ENCODE peak calls at places on chromosome 21, in six cellular contexts. L is A549, J is GM12878, P is K562, K is HepG2, C is upper lobe of left lung. E is an unnamed sample.

GRCh38 chr21:23633447-23633846 is 1973.8 kb downstream of the MRPL39 start:
- ATAC-seq in K (no peak), L (no peak), C (no peak), P (no peak), J (no peak), E (no peak)

GRCh38 chr21:16841917-16842316 is 670.9 kb upstream of the CXADR start:
- ATAC-seq in K (no peak), C (no peak), L (no peak), J (no peak), P (no peak), E (no peak)

GRCh38 chr21:36403713-36404112 is 18.5 kb downstream of the CHAF1B start:
- ATAC-seq in C (peak; percentile 57), L (no peak), K (no peak), P (peak; percentile 26), J (no peak), E (no peak)

GRCh38 chr21:36960676-36961284 is 5.7 kb downstream of the HLCS start:
- ATAC-seq in C (no peak), P (no peak), K (no peak), J (no peak), L (no peak), E (no peak)

GRCh38 chr21:23801292-23801691 is 1806.0 kb downstream of the MRPL39 start:
- ATAC-seq in C (no peak), L (no peak), P (peak; percentile 48), K (no peak), J (no peak), E (no peak)

GRCh38 chr21:41899431-41900202 is 20.5 kb upstream of the PRDM15 start:
- ATAC-seq in L (no peak), K (no peak), P (no peak), J (peak; percentile 52), C (no peak), E (no peak)

GRCh38 chr21:42021751-42022430 is 11.7 kb upstream of the ZBTB21 start:
- ATAC-seq in C (no peak), J (no peak), P (no peak), K (peak; percentile 21), L (no peak), E (peak; percentile 31)

GRCh38 chr21:21101911-21102310 is 103.7 kb downstream of the NCAM2 start:
- ATAC-seq in K (peak; percentile 54), L (no peak), P (peak; percentile 93), C (peak; percentile 26), J (no peak), E (no peak)

GRCh38 chr21:25179116-25179515 is 428.2 kb downstream of the MRPL39 start:
- ATAC-seq in P (no peak), J (no peak), L (no peak), K (no peak), C (no peak), E (no peak)

GRCh38 chr21:28272272-28272992 is 720.2 kb downstream of the LTN1 start:
- ATAC-seq in C (no peak), J (no peak), P (no peak), L (no peak), K (no peak), E (no peak)

GRCh38 chr21:28233536-28234220 is 759.0 kb downstream of the LTN1 start:
- ATAC-seq in P (no peak), J (no peak), K (no peak), L (no peak), C (no peak), E (no peak)

GRCh38 chr21:46598563-46599250 is 6.2 kb downstream of the S100B start:
- ATAC-seq in K (peak; percentile 13), L (no peak), P (no peak), J (no peak), C (no peak), E (peak; percentile 29)

GRCh38 chr21:43983860-43984420 is 28.2 kb upstream of the TRAPPC10 start:
- ATAC-seq in P (no peak), K (no peak), C (no peak), L (no peak), J (no peak), E (no peak)

GRCh38 chr21:22575165-22575584 is 1577.0 kb downstream of the NCAM2 start:
- ATAC-seq in K (no peak), J (no peak), P (peak; percentile 57), L (no peak), C (no peak), E (no peak)

GRCh38 chr21:16742116-16742515 is 770.7 kb upstream of the CXADR start:
- ATAC-seq in P (no peak), L (no peak), K (no peak), C (peak; percentile 80), J (no peak), E (peak; percentile 84)

GRCh38 chr21:14453964-14454641 is 71.2 kb upstream of the HSPA13 start:
- ATAC-seq in L (no peak), J (peak; percentile 28), K (no peak), C (no peak), P (peak; percentile 69), E (no peak)

GRCh38 chr21:45004481-45005263 is 64.8 kb downstream of the SLX9 start:
- ATAC-seq in L (no peak), P (peak; percentile 48), C (no peak), K (no peak), J (no peak), E (no peak)

GRCh38 chr21:27298465-27298864 is 331.6 kb upstream of the ADAMTS5 start:
- ATAC-seq in L (no peak), J (no peak), C (peak; percentile 52), K (no peak), P (no peak), E (peak; percentile 75)

GRCh38 chr21:45001134-45002095 is 61.6 kb downstream of the SLX9 start:
- ATAC-seq in K (no peak), L (peak; percentile 78), J (no peak), C (no peak), P (no peak), E (peak; percentile 81)

GRCh38 chr21:44994581-44995171 is 54.8 kb downstream of the SLX9 start:
- ATAC-seq in P (no peak), K (no peak), L (no peak), J (no peak), C (no peak), E (peak; percentile 39)

GRCh38 chr21:41465176-41465781 is 39.2 kb downstream of the MX1 start:
- ATAC-seq in K (no peak), J (peak; percentile 55), P (no peak), L (no peak), C (no peak), E (no peak)

GRCh38 chr21:16250282-16250681 is 520.5 kb downstream of the USP25 start:
- ATAC-seq in J (no peak), P (no peak), K (no peak), L (no peak), C (no peak), E (no peak)

GRCh38 chr21:45256912-45257672 is 30.6 kb downstream of the POFUT2 start:
- ATAC-seq in P (peak; percentile 92), J (peak; percentile 38), C (no peak), L (no peak), K (peak; percentile 53), E (no peak)

GRCh38 chr21:43294194-43294902 is 125.5 kb downstream of the CRYAA start:
- ATAC-seq in P (no peak), L (no peak), C (no peak), K (no peak), J (no peak), E (no peak)

GRCh38 chr21:27561116-27561515 is 594.2 kb upstream of the ADAMTS5 start:
- ATAC-seq in P (no peak), L (no peak), K (no peak), C (peak; percentile 45), J (no peak), E (no peak)

GRCh38 chr21:17391811-17392340 is 121.0 kb upstream of the CXADR start:
- ATAC-seq in K (no peak), C (no peak), L (no peak), P (no peak), J (no peak), E (no peak)

GRCh38 chr21:33380483-33380998 is 22.7 kb upstream of the IFNGR2 start:
- ATAC-seq in L (peak; percentile 95), J (peak; percentile 70), K (peak; percentile 72), C (peak; percentile 96), P (peak; percentile 70), E (peak; percentile 94)
- TF ChIP-seq POLR2A in L (no peak), J (peak; percentile 69), K (no peak), C (no peak), P (no peak), E (no peak)

DNA sequence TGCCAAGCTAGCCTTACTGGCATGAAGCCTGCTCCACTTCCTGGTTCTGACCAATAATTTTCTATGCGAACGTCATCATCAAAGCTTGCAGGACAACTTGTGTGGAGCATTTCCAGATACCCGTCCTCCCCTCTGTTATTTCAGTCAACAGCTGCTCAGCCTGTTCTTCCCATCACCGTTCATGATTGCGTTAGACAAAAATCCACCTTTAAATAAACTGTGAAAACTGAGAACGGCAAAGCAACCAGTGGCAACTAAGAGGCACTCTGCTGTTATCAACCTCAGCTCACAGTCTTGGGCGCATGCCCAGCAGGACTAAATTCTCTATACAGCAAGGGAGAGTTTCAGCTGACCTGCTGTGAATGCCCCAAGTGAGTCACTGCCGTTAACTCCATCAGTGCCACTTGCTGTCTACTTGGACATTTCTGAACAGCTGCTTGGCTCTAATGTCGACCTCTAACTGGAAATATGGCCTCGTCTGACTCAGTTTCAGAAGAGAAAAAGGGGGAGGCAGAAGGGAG is 207.4 kb upstream of the RUNX1 start:
- ATAC-seq in L (peak; percentile 100), J (no peak), K (peak; percentile 47), P (peak; percentile 80), C (peak; percentile 84), E (peak; percentile 72)
- TF ChIP-seq EP300 in L (peak; percentile 38), J (no peak), K (no peak), P (no peak), C (peak; percentile 60), E (no peak)

DNA sequence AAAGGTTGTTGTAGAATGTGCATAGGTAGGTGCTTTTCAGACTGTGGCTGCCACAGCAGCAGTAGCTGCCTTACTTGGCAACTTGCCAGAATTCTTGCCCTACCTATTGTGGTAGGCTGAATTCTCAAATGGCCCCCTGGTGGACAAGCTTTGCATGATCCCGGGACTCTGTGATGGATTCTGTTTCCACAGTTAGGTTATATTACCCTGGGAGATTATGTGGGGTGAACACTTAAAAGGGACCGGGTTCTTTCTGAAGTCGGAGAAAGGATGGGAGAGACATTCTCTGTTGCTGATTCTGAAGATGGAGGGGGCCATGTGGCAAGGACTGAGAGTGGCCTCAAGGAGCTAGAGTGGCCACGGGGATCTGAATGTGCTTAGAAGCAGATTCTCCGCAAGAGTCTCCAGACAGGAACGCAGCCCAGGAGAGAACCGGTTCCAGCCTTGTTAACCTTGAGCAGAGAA is 32.1 kb upstream of the KCNE1 start:
- ATAC-seq in J (peak; percentile 56), P (peak; percentile 95), L (peak; percentile 88), C (peak; percentile 73), K (peak; percentile 83), E (peak; percentile 38)
- H3K27ac ChIP-seq in J (peak overlapping the region; percentile 84), P (no peak overlapping the region), L (peak overlapping the region; percentile 61), C (peak overlapping the region; percentile 82), K (no peak overlapping the region), E (peak overlapping the region; percentile 76)

GRCh38 chr21:38272215-38272614 is 15.4 kb downstream of the KCNJ15 start:
- ATAC-seq in C (no peak), L (no peak), J (no peak), K (no peak), P (no peak), E (no peak)
- TF ChIP-seq POLR2A in C (no peak), L (no peak), J (no peak), K (no peak), P (no peak), E (no peak)

GRCh38 chr21:38819719-38820147 is 14.0 kb downstream of the ETS2 start:
- ATAC-seq in C (peak; percentile 45), P (no peak), J (no peak), L (peak; percentile 59), K (no peak), E (peak; percentile 64)
- TF ChIP-seq EP300 in C (peak; percentile 78), P (no peak), J (no peak), L (no peak), K (no peak), E (no peak)

E was measured in gastroesophageal sphincter.